ENCODE peak calls at places on chromosome 16, in ten cellular contexts. D is PC-9, V is BJ, J is ascending aorta, R is body of pancreas, T is fibroblast of lung, K is prostate gland, N is PC-3, S is heart right ventricle, L is Caco-2. C is an unnamed sample.

GRCh38 chr16:49478107-49478506 is 104.5 kb downstream of the C16orf78 start:
- DNase-seq in D (no peak), V (no peak), J (no peak), R (no peak), T (no peak), K (no peak), N (no peak), S (no peak), L (no peak), C (no peak)

GRCh38 chr16:64841071-64841470 is 280.8 kb downstream of the CDH11 start:
- DNase-seq in D (no peak), V (no peak), J (no peak), R (no peak), T (no peak), K (no peak), N (no peak), S (no peak), L (no peak), C (no peak)

GRCh38 chr16:69270395-69270794 is 40.8 kb upstream of the VPS4A start:
- DNase-seq in D (no peak), V (peak; percentile 60), J (no peak), R (no peak), T (no peak), K (no peak), N (no peak), S (no peak), L (no peak), C (no peak)

GRCh38 chr16:11138769-11139623 is 117.0 kb downstream of the SOCS1 start:
- DNase-seq in D (no peak), V (no peak), J (no peak), R (no peak), T (no peak), K (no peak), N (no peak), S (no peak), L (peak; percentile 52), C (no peak)

GRCh38 chr16:54080524-54081008 is 206.0 kb downstream of the IRX3 start:
- DNase-seq in D (peak; percentile 50), V (peak; percentile 78), J (no peak), R (no peak), T (peak; percentile 99), K (peak; percentile 92), N (peak; percentile 94), S (no peak), L (no peak), C (peak; percentile 98)

GRCh38 chr16:57313509-57313908 is 29.0 kb upstream of the PLLP start:
- DNase-seq in D (no peak), V (no peak), J (no peak), R (no peak), T (no peak), K (no peak), N (no peak), S (no peak), L (no peak), C (no peak)

GRCh38 chr16:11224096-11224893 is 31.7 kb downstream of the SOCS1 start:
- DNase-seq in D (no peak), V (no peak), J (peak; percentile 57), R (peak; percentile 56), T (no peak), K (peak; percentile 33), N (no peak), S (peak; percentile 23), L (peak; percentile 13), C (no peak)

GRCh38 chr16:61812251-61812650 is 224.0 kb downstream of the CDH8 start:
- DNase-seq in D (no peak), V (no peak), J (no peak), R (no peak), T (no peak), K (no peak), N (no peak), S (no peak), L (no peak), C (no peak)

GRCh38 chr16:80948886-80949502 is 57.7 kb downstream of the CMC2 start:
- DNase-seq in D (no peak), V (no peak), J (no peak), R (no peak), T (no peak), K (no peak), N (peak; percentile 48), S (peak; percentile 24), L (peak; percentile 76), C (no peak)
- TF ChIP-seq CTCF in D (no peak), V (peak; percentile 73), J (peak; percentile 63), R (no peak), T (peak; percentile 64), K (no peak), N (peak; percentile 78), S (peak; percentile 71), L (peak; percentile 78), C (peak; percentile 58)

GRCh38 chr16:84368327-84368996 is at the start of gene ATP2C2:
- DNase-seq in D (peak; percentile 79), V (no peak), J (no peak), R (peak; percentile 62), T (no peak), K (peak; percentile 78), N (peak; percentile 78), S (no peak), L (peak; percentile 95), C (no peak)
- H3K4me3 ChIP-seq in D (peak within 1 kb of the TSS; percentile 91), V (no peak within 1 kb of the TSS), J (no peak within 1 kb of the TSS), R (peak within 1 kb of the TSS; percentile 32), T (no peak within 1 kb of the TSS), K (peak within 1 kb of the TSS; percentile 46), N (peak within 1 kb of the TSS; percentile 94), S (no peak within 1 kb of the TSS), L (peak within 1 kb of the TSS; percentile 65), C (no peak within 1 kb of the TSS)

DNA sequence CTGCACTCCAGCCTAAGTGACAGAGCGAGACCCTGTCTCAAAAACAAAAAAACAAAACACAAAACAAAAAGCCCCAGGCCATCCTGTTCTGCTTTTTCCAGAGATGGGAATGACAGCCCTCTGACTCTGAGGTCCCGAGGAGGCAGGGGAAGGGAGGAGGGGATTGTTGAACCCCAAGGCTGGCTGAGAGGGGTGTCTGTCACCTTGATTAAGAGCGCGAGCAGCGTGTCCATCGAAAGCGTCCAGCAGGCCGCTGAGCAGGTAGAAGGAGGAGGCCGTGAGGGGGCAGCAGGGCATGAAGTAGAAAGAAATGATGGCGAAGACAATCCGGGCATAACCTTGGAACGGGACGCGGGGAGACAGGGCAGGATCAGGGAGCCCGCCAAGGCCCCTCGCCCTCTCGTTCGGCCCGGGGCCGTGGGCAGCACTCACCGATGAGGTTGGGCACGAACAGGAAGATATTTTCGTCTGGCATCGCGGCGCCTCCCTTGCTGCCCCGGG is 593 bp downstream of the CDIPT start:
- DNase-seq in D (peak; percentile 48), V (no peak), J (no peak), R (no peak), T (no peak), K (peak; percentile 39), N (peak; percentile 5), S (no peak), L (peak; percentile 43), C (no peak)
- TF ChIP-seq CTCF in D (peak; percentile 44), V (peak; percentile 31), J (peak; percentile 11), R (peak; percentile 5), T (peak; percentile 20), K (no peak), N (no peak), S (peak; percentile 20), L (peak; percentile 40), C (peak; percentile 43)

GRCh38 chr16:2157480-2158261 is 2.1 kb downstream of the TRAF7 start:
- DNase-seq in D (peak; percentile 49), V (no peak), J (no peak), R (peak; percentile 52), T (no peak), K (no peak), N (no peak), S (no peak), L (no peak), C (no peak)
- H3K4me3 ChIP-seq in D (peak overlapping the region; percentile 73), V (no peak overlapping the region), J (peak overlapping the region; percentile 78), R (no peak overlapping the region), T (peak overlapping the region; percentile 52), K (no peak overlapping the region), N (peak overlapping the region; percentile 79), S (no peak overlapping the region), L (no peak overlapping the region), C (peak overlapping the region; percentile 88)

C was measured in astrocyte of the cerebellum.